ENCODE peak calls at places on chromosomes 5 and 9, in ten cellular contexts. I is progenitor cell of endocrine pancreas, O is mammary epithelial cell, D is GM23338, L is bronchial epithelial cell, R is lower leg skin, B is lung, T is psoas muscle, K is left lung, C is A549. A is an unnamed sample.

GRCh38 chr5:157820593-157821252 is 38.2 kb downstream of the CLINT1 start:
- DNase-seq in B (no peak), T (no peak), L (peak), O (peak), C (peak), R (no peak), D (peak), K (no peak), I (no peak), A (no peak)

GRCh38 chr5:73196201-73196600 is 23.2 kb downstream of the TMEM174 start:
- DNase-seq in T (no peak), I (no peak), B (no peak), C (no peak), D (no peak), O (no peak), L (no peak), K (no peak), R (no peak), A (no peak)

GRCh38 chr5:135609981-135610380 is 31.2 kb upstream of the CXCL14 start:
- DNase-seq in T (no peak), I (no peak), R (no peak), D (no peak), C (no peak), L (no peak), B (no peak), K (no peak), O (no peak), A (no peak)

GRCh38 chr9:6305954-6306563 is 22.1 kb upstream of the TPD52L3 start:
- DNase-seq in I (no peak), B (no peak), O (peak), T (no peak), R (no peak), D (peak), K (no peak), L (peak), C (peak), A (no peak)

GRCh38 chr5:32595118-32595517 is 9.8 kb downstream of the SUB1 start:
- DNase-seq in I (no peak), L (no peak), T (no peak), K (no peak), R (no peak), B (no peak), D (no peak), C (no peak), O (no peak), A (no peak)

GRCh38 chr5:128974567-128974966 is 9.3 kb downstream of the SLC27A6 start:
- DNase-seq in K (no peak), L (peak), O (peak), I (no peak), R (no peak), T (no peak), D (no peak), B (no peak), C (no peak), A (no peak)

GRCh38 chr9:36485647-36486453 is 85.8 kb upstream of the RNF38 start:
- DNase-seq in T (no peak), L (peak), D (peak), C (no peak), O (no peak), I (no peak), K (no peak), R (peak), B (no peak), A (no peak)

GRCh38 chr9:107706706-107707105 is 217.1 kb upstream of the KLF4 start:
- DNase-seq in B (no peak), K (no peak), T (no peak), D (no peak), O (no peak), R (no peak), I (no peak), C (no peak), L (no peak), A (no peak)

GRCh38 chr5:151456321-151456940 is 9.0 kb downstream of the SLC36A1 start:
- DNase-seq in C (no peak), R (no peak), D (no peak), L (no peak), I (no peak), T (no peak), O (no peak), B (no peak), K (no peak), A (no peak)

GRCh38 chr5:127450046-127450445 is 67.4 kb upstream of the PRRC1 start:
- DNase-seq in I (no peak), D (no peak), K (no peak), B (no peak), R (no peak), T (no peak), C (no peak), O (no peak), L (no peak), A (no peak)

GRCh38 chr9:69412741-69413150 is 87.7 kb downstream of the ENTREP1 start:
- DNase-seq in O (peak), K (peak), D (peak), I (peak), R (no peak), L (peak), C (peak), T (peak), B (peak), A (peak)

GRCh38 chr5:172540099-172540870 is 86.0 kb upstream of the SH3PXD2B start:
- DNase-seq in K (peak), D (no peak), B (peak), C (no peak), O (no peak), R (peak), T (no peak), I (peak), L (no peak), A (no peak)

GRCh38 chr9:83304686-83305085 is 233.5 kb downstream of the FRMD3 start:
- DNase-seq in D (no peak), C (no peak), K (peak), I (no peak), B (peak), T (peak), O (no peak), R (peak), L (no peak), A (peak)

GRCh38 chr5:163770625-163771024 is 265.2 kb downstream of the MAT2B start:
- DNase-seq in D (no peak), R (no peak), C (no peak), I (no peak), K (no peak), L (no peak), B (no peak), O (no peak), T (no peak), A (no peak)

GRCh38 chr5:50966986-50967385 is 300.5 kb downstream of the PARP8 start:
- DNase-seq in T (no peak), L (no peak), R (no peak), K (no peak), I (no peak), B (no peak), C (no peak), O (no peak), D (peak), A (no peak)

GRCh38 chr9:129283705-129284606 is 105.9 kb upstream of the IER5L start:
- DNase-seq in D (no peak), R (no peak), L (no peak), O (no peak), I (no peak), T (no peak), B (no peak), K (peak), C (no peak), A (no peak)

GRCh38 chr5:44389410-44389879 is at the start of gene FGF10:
- DNase-seq in C (no peak), K (peak), D (peak), R (no peak), O (no peak), T (peak), I (peak), L (no peak), B (no peak), A (peak)

GRCh38 chr5:54249210-54250028 is 61.0 kb downstream of the ARL15 start:
- DNase-seq in D (no peak), T (no peak), L (no peak), O (no peak), K (peak), C (no peak), I (no peak), R (no peak), B (peak), A (peak)

GRCh38 chr5:128537306-128537998 is 593 bp downstream of the FBN2 start:
- DNase-seq in D (peak), R (no peak), I (peak), B (no peak), C (peak), O (peak), K (peak), T (peak), L (peak), A (peak)

GRCh38 chr9:129669141-129669718 is 3.8 kb downstream of the PRRX2 start:
- DNase-seq in D (no peak), C (peak), T (no peak), I (no peak), L (no peak), O (no peak), K (no peak), B (no peak), R (no peak), A (no peak)

GRCh38 chr5:118043531-118043930 is 944.8 kb downstream of the DTWD2 start:
- DNase-seq in D (peak), L (no peak), O (no peak), K (no peak), I (no peak), T (no peak), C (no peak), B (no peak), R (no peak), A (no peak)

GRCh38 chr5:118040496-118040895 is 947.9 kb downstream of the DTWD2 start:
- DNase-seq in O (no peak), K (no peak), L (no peak), C (no peak), D (no peak), I (no peak), R (no peak), T (no peak), B (no peak), A (no peak)

GRCh38 chr5:118044169-118044568 is 944.2 kb downstream of the DTWD2 start:
- DNase-seq in T (no peak), O (no peak), D (peak), I (no peak), B (no peak), K (no peak), R (no peak), C (no peak), L (no peak), A (no peak)

GRCh38 chr5:118042076-118042475 is 946.3 kb downstream of the DTWD2 start:
- DNase-seq in L (no peak), O (no peak), D (no peak), B (no peak), C (no peak), I (no peak), R (no peak), K (no peak), T (no peak), A (no peak)
- TF ChIP-seq CTCF in L (no peak), O (no peak), D (peak), B (no peak), C (no peak), I (peak), R (no peak), K (no peak), T (no peak), A (peak)

GRCh38 chr5:89816038-89816437 is 593.5 kb downstream of the CETN3 start:
- DNase-seq in L (no peak), T (no peak), O (no peak), C (no peak), R (no peak), D (no peak), B (no peak), I (no peak), K (no peak), A (no peak)

GRCh38 chr5:89817841-89818240 is 591.7 kb downstream of the CETN3 start:
- DNase-seq in D (no peak), K (no peak), C (no peak), R (no peak), B (no peak), I (no peak), T (no peak), O (no peak), L (no peak), A (no peak)
- TF ChIP-seq CTCF in D (no peak), K (no peak), C (no peak), R (no peak), B (no peak), I (no peak), T (no peak), O (no peak), L (no peak), A (no peak)

GRCh38 chr9:125601986-125602385 is 105.0 kb downstream of the MAPKAP1 start:
- DNase-seq in R (no peak), I (no peak), T (no peak), K (no peak), L (no peak), D (no peak), C (no peak), O (no peak), B (no peak), A (no peak)
- TF ChIP-seq CTCF in R (no peak), I (no peak), T (no peak), K (no peak), L (no peak), D (peak), C (no peak), O (no peak), B (no peak), A (no peak)

GRCh38 chr9:29214162-29214520 is 1640.9 kb upstream of the C9orf72 start:
- DNase-seq in L (no peak), I (peak), C (peak), R (no peak), O (peak), D (peak), B (no peak), T (no peak), K (no peak), A (peak)
- TF ChIP-seq CTCF in L (no peak), I (no peak), C (no peak), R (no peak), O (no peak), D (no peak), B (no peak), T (no peak), K (no peak), A (no peak)

DNA sequence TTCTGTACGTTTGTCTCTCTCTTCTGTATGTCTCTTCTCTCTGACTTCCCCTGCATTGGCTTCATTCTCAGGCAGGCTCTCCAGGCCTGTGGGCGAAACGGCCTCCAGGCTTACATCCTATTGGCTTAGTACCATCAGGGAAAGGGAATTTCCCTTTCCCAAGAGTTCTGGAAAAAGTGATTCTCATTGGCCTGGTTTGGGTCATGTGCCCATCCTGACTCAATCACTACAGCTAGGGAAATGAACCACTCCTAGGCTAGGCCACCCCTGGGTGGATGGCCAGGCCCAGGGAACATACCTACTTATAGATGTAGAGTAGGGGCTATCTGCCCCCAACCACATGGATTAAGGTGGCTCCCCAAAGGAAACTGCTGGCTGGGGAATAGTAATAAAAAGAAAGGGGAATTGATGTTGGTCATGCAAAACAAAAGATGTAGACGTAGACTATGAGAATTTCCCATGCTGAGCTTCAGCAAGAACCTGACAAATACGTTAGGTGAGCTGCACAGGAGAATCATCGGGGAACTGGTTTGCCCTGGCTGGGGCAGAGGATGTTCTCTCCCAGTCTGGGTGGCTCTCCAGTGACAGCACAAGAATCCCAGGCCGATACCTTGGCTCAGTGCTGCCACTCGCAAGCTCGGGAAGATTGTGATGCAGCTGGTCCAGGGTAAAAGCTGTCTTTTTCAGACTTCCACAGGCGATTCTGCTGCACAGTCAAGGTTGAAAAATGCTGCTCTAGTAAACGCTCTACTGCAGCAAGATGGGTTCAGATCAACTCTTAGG is 3.7 kb upstream of the EGR1 start:
- DNase-seq in B (peak), R (peak), C (no peak), K (no peak), I (no peak), D (peak), O (peak), T (no peak), L (peak), A (no peak)
- TF ChIP-seq CTCF in B (no peak), R (no peak), C (no peak), K (no peak), I (no peak), D (no peak), O (no peak), T (no peak), L (no peak), A (no peak)